ENCODE peak calls at places on chromosomes 2 and 18, in eight cellular contexts. D, P, B, G, M, S, U and X are unnamed samples.

GRCh38 chr2:213416832-213417231 is 132.6 kb downstream of the SPAG16 start:
- DNase-seq in D (no peak), P (no peak), B (no peak), G (no peak), M (no peak), S (no peak), U (no peak), X (no peak)

GRCh38 chr2:104852161-104852689 is 1.7 kb upstream of the POU3F3 start:
- DNase-seq in D (no peak), P (peak; percentile 7), B (no peak), G (no peak), M (no peak), S (no peak), U (no peak), X (no peak)

GRCh38 chr2:177551989-177552413 is 159.4 kb downstream of the AGPS start:
- DNase-seq in D (peak; percentile 17), P (no peak), B (no peak), G (peak; percentile 38), M (no peak), S (no peak), U (no peak), X (no peak)

GRCh38 chr2:220076734-220077133 is 449.3 kb downstream of the SLC4A3 start:
- DNase-seq in D (peak; percentile 95), P (peak; percentile 80), B (no peak), G (no peak), M (no peak), S (peak; percentile 69), U (peak; percentile 60), X (peak; percentile 71)

GRCh38 chr2:120738786-120739771 is 3.4 kb downstream of the GLI2 start:
- DNase-seq in D (no peak), P (no peak), B (no peak), G (no peak), M (no peak), S (no peak), U (no peak), X (no peak)

GRCh38 chr2:55616509-55617159 is 788 bp downstream of the PPP4R3B start:
- DNase-seq in D (peak; percentile 52), P (peak; percentile 64), B (no peak), G (no peak), M (no peak), S (peak; percentile 24), U (no peak), X (no peak)

GRCh38 chr2:134268265-134268664 is 14.4 kb downstream of the MGAT5 start:
- DNase-seq in D (peak; percentile 58), P (no peak), B (no peak), G (peak; percentile 36), M (no peak), S (no peak), U (no peak), X (no peak)

GRCh38 chr2:69082430-69082997 is 69.5 kb downstream of the ANTXR1 start:
- DNase-seq in D (peak; percentile 78), P (peak; percentile 85), B (peak; percentile 78), G (peak; percentile 26), M (peak; percentile 80), S (no peak), U (peak; percentile 34), X (peak; percentile 53)

GRCh38 chr18:13338318-13338717 is 119.8 kb downstream of the LDLRAD4 start:
- DNase-seq in D (no peak), P (no peak), B (no peak), G (no peak), M (no peak), S (no peak), U (no peak), X (no peak)

GRCh38 chr2:36277146-36277808 is 78.3 kb upstream of the CRIM1 start:
- DNase-seq in D (peak; percentile 84), P (peak; percentile 67), B (peak; percentile 28), G (no peak), M (peak; percentile 77), S (no peak), U (no peak), X (peak; percentile 46)

GRCh38 chr2:173571887-173572680 is 217.4 kb downstream of the CDCA7 start:
- DNase-seq in D (no peak), P (no peak), B (no peak), G (no peak), M (no peak), S (no peak), U (no peak), X (no peak)

GRCh38 chr2:3466482-3466863 is 52.9 kb downstream of the ADI1 start:
- DNase-seq in D (no peak), P (no peak), B (no peak), G (no peak), M (no peak), S (no peak), U (no peak), X (no peak)

GRCh38 chr2:19140463-19141208 is 217.8 kb downstream of the OSR1 start:
- DNase-seq in D (peak; percentile 70), P (peak; percentile 82), B (peak; percentile 89), G (no peak), M (peak; percentile 80), S (peak; percentile 55), U (no peak), X (no peak)

GRCh38 chr2:219508933-219509779 is 5.1 kb upstream of the ASIC4 start:
- DNase-seq in D (no peak), P (no peak), B (no peak), G (no peak), M (no peak), S (no peak), U (no peak), X (no peak)

GRCh38 chr2:95315801-95316411 is 18.8 kb downstream of the KCNIP3 start:
- DNase-seq in D (peak; percentile 68), P (peak; percentile 77), B (no peak), G (no peak), M (no peak), S (peak; percentile 62), U (no peak), X (peak; percentile 16)

GRCh38 chr18:2948038-2948437 is 64.9 kb downstream of the LPIN2 start:
- DNase-seq in D (peak; percentile 65), P (peak; percentile 72), B (no peak), G (no peak), M (no peak), S (no peak), U (no peak), X (no peak)

GRCh38 chr2:241636182-241636982 is 576 bp downstream of the THAP4 start:
- DNase-seq in D (no peak), P (peak; percentile 32), B (no peak), G (peak; percentile 32), M (no peak), S (no peak), U (peak; percentile 24), X (no peak)

GRCh38 chr2:238709324-238709723 is 138.6 kb upstream of the TWIST2 start:
- DNase-seq in D (peak; percentile 56), P (no peak), B (no peak), G (no peak), M (no peak), S (no peak), U (no peak), X (no peak)

GRCh38 chr2:238703436-238703835 is 144.4 kb upstream of the TWIST2 start:
- DNase-seq in D (no peak), P (no peak), B (no peak), G (no peak), M (no peak), S (no peak), U (no peak), X (no peak)

GRCh38 chr2:238704471-238705230 is 143.2 kb upstream of the TWIST2 start:
- DNase-seq in D (no peak), P (no peak), B (no peak), G (no peak), M (no peak), S (no peak), U (no peak), X (no peak)

GRCh38 chr2:238706163-238706562 is 141.7 kb upstream of the TWIST2 start:
- DNase-seq in D (no peak), P (no peak), B (no peak), G (no peak), M (no peak), S (no peak), U (no peak), X (no peak)

GRCh38 chr2:238706673-238707072 is 141.2 kb upstream of the TWIST2 start:
- DNase-seq in D (no peak), P (no peak), B (no peak), G (no peak), M (no peak), S (no peak), U (no peak), X (no peak)
- TF ChIP-seq CTCF in D (peak; percentile 46), P (peak; percentile 23), B (no peak), G (no peak), M (peak; percentile 42), S (peak; percentile 39), U (peak; percentile 7), X (peak; percentile 27)

DNA sequence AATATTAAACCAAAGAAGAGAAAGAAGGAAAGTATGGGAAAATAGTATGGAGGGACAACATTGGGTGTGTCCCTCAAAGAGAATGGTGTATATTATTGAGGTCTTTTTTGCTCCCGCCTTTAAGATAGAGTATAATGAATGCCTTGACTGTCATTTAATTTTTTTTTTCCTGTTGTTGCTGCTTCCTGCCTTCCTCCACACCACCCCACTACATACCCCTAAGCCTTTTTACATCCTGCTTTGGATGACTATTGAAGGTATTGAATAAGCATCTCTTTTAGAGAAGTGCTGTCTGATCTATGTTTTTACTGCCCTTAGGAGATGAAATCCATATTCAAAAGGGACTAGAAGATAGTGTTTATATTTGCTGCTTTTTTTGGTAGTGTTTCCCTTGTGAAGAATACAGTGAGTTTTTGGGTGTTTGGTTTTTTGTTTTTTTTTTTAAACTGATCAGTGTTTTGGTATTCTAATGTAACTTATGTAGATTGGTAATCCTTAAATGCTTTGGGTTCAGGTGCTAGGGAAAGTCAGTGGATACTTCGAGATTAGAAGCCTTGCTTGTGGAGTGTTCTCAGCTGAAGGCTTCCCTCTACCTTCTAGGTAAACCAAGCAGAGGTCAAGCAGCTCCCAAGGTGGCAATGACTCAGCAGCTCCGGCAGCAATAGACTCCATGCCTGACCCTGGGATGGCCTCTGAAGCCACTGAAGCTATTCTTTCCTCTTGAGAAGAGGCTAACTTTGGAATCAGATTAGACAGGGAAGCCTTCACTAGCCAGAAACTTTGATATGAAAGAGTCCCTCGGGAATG is 5.0 kb downstream of the FZD7 start:
- DNase-seq in D (peak; percentile 38), P (peak; percentile 46), B (no peak), G (peak; percentile 25), M (no peak), S (no peak), U (no peak), X (no peak)
- H3K4me3 ChIP-seq in D (no peak overlapping the region), P (peak overlapping the region; percentile 70), B (peak overlapping the region; percentile 65), G (peak overlapping the region; percentile 87), M (peak overlapping the region; percentile 88), S (peak overlapping the region; percentile 91), U (peak overlapping the region; percentile 0), X (peak overlapping the region; percentile 16)

DNA sequence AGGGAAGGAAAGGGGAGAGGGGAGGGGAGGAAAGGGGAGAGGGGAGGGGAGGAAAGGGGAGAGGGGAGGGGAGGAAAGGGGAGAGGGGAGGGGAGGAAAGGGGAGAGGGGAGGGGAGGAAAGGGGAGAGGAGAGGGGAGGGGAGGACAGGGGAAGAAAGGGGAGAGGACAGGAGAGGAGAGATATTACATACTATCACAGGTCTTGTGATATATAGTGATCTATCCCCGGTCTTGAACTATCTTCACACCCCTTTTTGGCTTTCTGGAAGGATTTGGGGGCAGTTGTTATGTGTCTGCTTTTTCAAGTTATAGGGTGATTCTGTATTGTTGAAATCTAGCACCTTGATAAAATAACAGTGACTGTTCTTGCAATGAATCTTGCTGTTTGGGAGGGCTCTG is 92.1 kb upstream of the ID2 start:
- DNase-seq in D (no peak), P (no peak), B (no peak), G (no peak), M (no peak), S (no peak), U (no peak), X (no peak)
- TF ChIP-seq CTCF in D (no peak), P (no peak), B (no peak), G (no peak), M (no peak), S (no peak), U (no peak), X (no peak)

GRCh38 chr18:76265375-76266225 is 229.4 kb downstream of the ZNF516 start:
- DNase-seq in D (peak; percentile 38), P (peak; percentile 71), B (no peak), G (peak; percentile 26), M (peak; percentile 7), S (peak; percentile 19), U (peak; percentile 82), X (peak; percentile 3)
- H3K4me3 ChIP-seq in D (peak overlapping the region; percentile 26), P (peak overlapping the region; percentile 44), B (no peak overlapping the region), G (peak overlapping the region; percentile 33), M (peak overlapping the region; percentile 36), S (peak overlapping the region; percentile 20), U (peak overlapping the region; percentile 29), X (peak overlapping the region; percentile 35)